ENCODE peak calls at places on chromosome 7, in seven cellular contexts. Y is vagina, Q is transverse colon, K is spleen, D is breast epithelium, J is K562, V is GM12891. M is an unnamed sample.

GRCh38 chr7:27150568-27151340 is 1.6 kb downstream of the HOXA3 start:
- DNase-seq in Q (peak), K (peak), D (peak), J (peak), Y (no peak), V (peak), M (peak)

GRCh38 chr7:105493928-105494325 is 28.1 kb downstream of the PUS7 start:
- DNase-seq in K (no peak), Y (no peak), J (no peak), D (no peak), V (no peak), Q (no peak), M (no peak)

GRCh38 chr7:137874390-137874789 is 27.6 kb upstream of the DGKI start:
- DNase-seq in Q (no peak), K (no peak), Y (no peak), D (no peak), J (no peak), V (no peak), M (no peak)

GRCh38 chr7:140316165-140316661 is 82.1 kb downstream of the SLC37A3 start:
- DNase-seq in D (peak), J (no peak), V (no peak), Y (no peak), K (no peak), Q (peak), M (no peak)

GRCh38 chr7:44284881-44285541 is 40.4 kb downstream of the CAMK2B start:
- DNase-seq in J (no peak), Y (no peak), D (no peak), Q (peak), K (peak), V (no peak), M (no peak)

GRCh38 chr7:47326220-47326619 is 255.7 kb downstream of the TNS3 start:
- DNase-seq in K (no peak), J (no peak), Y (no peak), D (peak), V (no peak), Q (no peak), M (no peak)

GRCh38 chr7:99623091-99623693 is 6.4 kb downstream of the ZSCAN25 start:
- DNase-seq in D (peak), Y (no peak), J (no peak), V (no peak), K (no peak), Q (no peak), M (no peak)

GRCh38 chr7:147541261-147541660 is 1049.3 kb upstream of the C7orf33 start:
- DNase-seq in D (no peak), Q (no peak), J (no peak), Y (no peak), K (no peak), V (no peak), M (no peak)

GRCh38 chr7:157497744-157498541 is 161.1 kb downstream of the DNAJB6 start:
- DNase-seq in J (no peak), K (peak), Q (no peak), V (no peak), Y (no peak), D (no peak), M (no peak)

GRCh38 chr7:151010002-151010306 is 14.3 kb downstream of the ATG9B start:
- DNase-seq in K (no peak), J (no peak), Y (no peak), V (no peak), D (no peak), Q (no peak), M (no peak)

GRCh38 chr7:135943266-135943889 is 33.8 kb downstream of the MTPN start:
- DNase-seq in D (no peak), J (peak), K (no peak), V (no peak), Y (no peak), Q (no peak), M (no peak)

GRCh38 chr7:157650131-157650631 is 313.4 kb downstream of the DNAJB6 start:
- DNase-seq in Q (no peak), K (peak), Y (no peak), J (no peak), D (no peak), V (no peak), M (no peak)

GRCh38 chr7:154906736-154907355 is 96.1 kb downstream of the PAXIP1 start:
- DNase-seq in J (no peak), D (no peak), Q (no peak), K (peak), V (no peak), Y (no peak), M (no peak)

GRCh38 chr7:46606771-46607170 is 685.7 kb upstream of the IGFBP3 start:
- DNase-seq in D (no peak), K (no peak), Y (no peak), J (no peak), Q (no peak), V (no peak), M (no peak)

GRCh38 chr7:147443942-147444341 is 1146.6 kb upstream of the C7orf33 start:
- DNase-seq in D (no peak), Q (no peak), Y (no peak), K (no peak), V (no peak), J (no peak), M (no peak)

GRCh38 chr7:158583143-158583542 is 4.5 kb downstream of the PTPRN2 start:
- DNase-seq in V (no peak), Q (no peak), J (no peak), D (no peak), Y (no peak), K (no peak), M (no peak)

GRCh38 chr7:45162311-45162845 is 4.8 kb downstream of the RAMP3 start:
- DNase-seq in D (no peak), J (no peak), K (peak), Y (no peak), V (no peak), Q (no peak), M (no peak)

GRCh38 chr7:66682350-66683093 is 53.8 kb downstream of the KCTD7 start:
- DNase-seq in V (peak), K (no peak), D (no peak), Q (no peak), Y (no peak), J (peak), M (no peak)

GRCh38 chr7:72492446-72492845 is 80.3 kb upstream of the CALN1 start:
- DNase-seq in D (no peak), V (no peak), K (no peak), Y (no peak), Q (no peak), J (no peak), M (no peak)

GRCh38 chr7:157739056-157739455 is 402.3 kb downstream of the DNAJB6 start:
- DNase-seq in Y (no peak), J (no peak), K (no peak), D (no peak), V (no peak), Q (no peak), M (no peak)

GRCh38 chr7:50798126-50798525 is 15.4 kb upstream of the GRB10 start:
- DNase-seq in J (no peak), K (no peak), D (no peak), Y (no peak), V (no peak), Q (no peak), M (no peak)

GRCh38 chr7:21869785-21870402 is 75.8 kb downstream of the CDCA7L start:
- DNase-seq in Y (no peak), Q (no peak), K (no peak), D (no peak), J (peak), V (no peak), M (no peak)

GRCh38 chr7:140229591-140230516 is 53.1 kb upstream of the KDM7A start:
- DNase-seq in D (no peak), Y (no peak), V (no peak), K (peak), J (no peak), Q (peak), M (no peak)

GRCh38 chr7:50303082-50303893 is 1.2 kb upstream of the IKZF1 start:
- DNase-seq in Y (no peak), D (no peak), Q (no peak), J (no peak), V (no peak), K (peak), M (no peak)

GRCh38 chr7:117715784-117716445 is 157.3 kb downstream of the CTTNBP2 start:
- DNase-seq in J (peak), K (no peak), Y (no peak), V (peak), D (no peak), Q (peak), M (peak)

GRCh38 chr7:48300301-48300700 is 129.0 kb downstream of the ABCA13 start:
- DNase-seq in D (no peak), J (no peak), Y (no peak), K (no peak), V (no peak), Q (no peak), M (no peak)

GRCh38 chr7:95628831-95629439 is 32.6 kb upstream of the PDK4 start:
- DNase-seq in Y (no peak), D (no peak), J (no peak), V (no peak), K (no peak), Q (no peak), M (no peak)

GRCh38 chr7:33738260-33738935 is 166.9 kb upstream of the BMPER start:
- DNase-seq in Y (no peak), V (no peak), J (no peak), K (no peak), Q (no peak), D (no peak), M (no peak)

GRCh38 chr7:24721378-24722030 is 35.8 kb downstream of the GSDME start:
- DNase-seq in K (peak), Q (no peak), D (no peak), J (no peak), Y (peak), V (no peak), M (no peak)

GRCh38 chr7:158445421-158446175 is 142.0 kb downstream of the PTPRN2 start:
- DNase-seq in K (no peak), D (no peak), J (no peak), Y (no peak), V (no peak), Q (no peak), M (no peak)

GRCh38 chr7:2787251-2787968 is 56.7 kb downstream of the GNA12 start:
- DNase-seq in K (no peak), D (no peak), Q (no peak), J (no peak), Y (no peak), V (no peak), M (no peak)

GRCh38 chr7:23093546-23093945 is 12.0 kb upstream of the KLHL7 start:
- DNase-seq in Y (no peak), K (no peak), D (no peak), Q (no peak), J (no peak), V (no peak), M (no peak)

GRCh38 chr7:105011771-105012502 is 2.1 kb upstream of the KMT2E start:
- DNase-seq in Y (no peak), V (no peak), J (no peak), K (no peak), D (no peak), Q (peak), M (no peak)

GRCh38 chr7:94258856-94259255 is 135.8 kb upstream of the COL1A2 start:
- DNase-seq in J (no peak), D (no peak), Y (no peak), Q (no peak), V (no peak), K (no peak), M (no peak)

GRCh38 chr7:76054129-76055120 is 6.5 kb downstream of the MDH2 start:
- DNase-seq in Y (no peak), D (peak), Q (no peak), J (no peak), K (no peak), V (no peak), M (no peak)

GRCh38 chr7:116522247-116522646 is 2.6 kb upstream of the CAV1 start:
- DNase-seq in J (no peak), D (no peak), Y (no peak), K (no peak), V (no peak), Q (no peak), M (no peak)

GRCh38 chr7:122306320-122307227 is 2.0 kb upstream of the FEZF1 start:
- DNase-seq in J (no peak), Y (no peak), K (no peak), D (no peak), V (no peak), Q (no peak), M (no peak)

GRCh38 chr7:130921391-130922180 is 187.6 kb upstream of the KLF14 start:
- DNase-seq in Y (no peak), J (no peak), K (no peak), Q (peak), V (no peak), D (peak), M (no peak)
- TF ChIP-seq POLR2A in Y (no peak), J (no peak), K (no peak), Q (peak), V (no peak), D (no peak), M (no peak)

DNA sequence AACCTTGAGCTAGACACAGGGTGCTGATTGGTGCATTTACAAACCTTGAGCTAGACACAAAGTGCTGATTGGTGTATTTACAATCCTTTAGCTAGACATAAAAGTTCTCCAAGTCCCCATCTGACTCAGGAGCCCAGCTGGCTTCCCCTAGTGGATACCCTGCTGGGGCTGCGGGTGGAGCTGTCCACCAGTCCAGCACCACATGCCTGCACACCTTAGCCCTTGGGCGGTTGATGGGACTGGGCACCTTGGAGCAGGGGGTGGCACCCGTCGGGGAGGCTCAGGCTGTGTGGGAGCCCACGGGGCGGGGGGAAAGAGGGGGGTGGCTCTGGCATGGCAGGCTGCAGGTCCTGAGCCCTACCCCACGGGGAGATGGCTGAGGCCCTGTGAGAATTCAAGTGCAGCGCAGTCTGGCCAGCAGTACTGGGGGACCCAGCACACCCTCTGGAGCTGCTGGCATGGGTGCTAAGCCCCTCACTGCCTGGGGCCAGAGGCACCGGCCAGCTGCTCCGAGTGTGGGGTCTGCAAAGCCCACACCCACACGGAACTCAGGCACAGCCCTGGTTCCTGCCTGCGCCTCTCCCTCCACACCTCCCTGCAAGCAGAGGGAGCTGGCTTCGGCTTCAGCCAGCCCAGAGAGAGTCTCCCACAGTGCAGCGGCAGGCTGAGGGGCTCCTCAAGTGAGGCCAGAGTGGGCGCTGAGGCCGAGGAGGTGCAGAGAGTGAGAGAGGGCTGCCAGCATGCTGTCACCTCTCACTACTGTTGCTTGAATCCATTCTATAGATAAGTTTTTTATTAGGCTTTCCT is 369.8 kb upstream of the SMIM30 start:
- DNase-seq in J (no peak), K (peak), Q (no peak), Y (no peak), D (no peak), V (no peak), M (no peak)
- TF ChIP-seq POLR2AphosphoS5 in J (no peak), K (no peak), Q (no peak), Y (no peak), D (no peak), V (no peak), M (no peak)

GRCh38 chr7:38908759-38909335 is at the start of gene VPS41:
- DNase-seq in K (peak), D (peak), Y (no peak), J (peak), Q (peak), V (peak), M (peak)
- TF ChIP-seq POLR2A in K (no peak), D (no peak), Y (no peak), J (peak), Q (peak), V (peak), M (peak)

GRCh38 chr7:25952277-25953057 is 199.5 kb upstream of the NFE2L3 start:
- DNase-seq in V (no peak), J (no peak), D (no peak), Y (no peak), Q (no peak), K (no peak), M (no peak)

GRCh38 chr7:25950488-25951413 is 201.2 kb upstream of the NFE2L3 start:
- DNase-seq in J (peak), Q (peak), D (peak), Y (no peak), V (peak), K (peak), M (peak)

GRCh38 chr7:25951414-25952276 is 200.4 kb upstream of the NFE2L3 start:
- DNase-seq in J (no peak), Q (no peak), Y (no peak), K (no peak), D (no peak), V (no peak), M (no peak)

GRCh38 chr7:25947669-25948516 is 204.1 kb upstream of the NFE2L3 start:
- DNase-seq in D (no peak), K (no peak), J (no peak), Y (no peak), Q (no peak), V (no peak), M (no peak)

DNA sequence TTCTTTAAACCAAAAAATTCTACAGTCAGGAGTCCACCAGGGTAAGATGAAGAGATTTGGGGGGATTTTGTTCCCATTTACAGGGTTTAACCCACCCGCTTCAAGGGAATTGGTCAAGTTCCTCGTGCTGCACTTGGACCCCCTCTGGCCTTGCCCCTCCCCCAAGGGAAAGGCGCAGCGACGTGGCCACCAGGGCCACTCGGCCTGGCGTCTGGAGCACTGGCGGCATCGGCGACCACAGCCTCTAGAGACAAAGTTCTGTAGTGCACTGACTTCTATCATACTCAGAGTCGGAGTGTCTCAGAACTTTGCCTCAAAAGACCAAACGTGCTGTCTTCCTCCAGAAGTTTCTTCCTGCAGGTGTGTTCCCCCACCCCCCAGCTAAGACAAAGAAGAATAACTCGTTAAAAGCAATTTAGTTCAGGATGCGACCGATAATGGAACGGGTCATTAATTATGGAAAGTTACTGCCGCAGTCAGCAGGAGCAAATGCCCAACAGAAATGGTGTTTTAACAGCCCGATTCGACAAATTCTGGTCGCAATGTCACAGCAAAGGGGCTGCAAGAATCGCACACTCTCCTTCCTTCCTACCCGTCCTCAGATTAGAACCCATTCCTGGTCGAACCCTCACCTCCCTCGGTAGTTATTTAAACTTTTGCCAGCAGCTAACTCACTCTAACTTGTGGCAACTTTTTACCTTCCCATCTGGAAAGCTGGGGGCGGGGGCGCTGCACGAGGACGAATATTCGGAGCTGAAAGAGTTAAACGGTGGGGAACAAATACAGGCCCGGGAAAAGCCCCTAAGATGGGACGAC is 202.1 kb upstream of the NFE2L3 start:
- DNase-seq in V (no peak), J (peak), Y (no peak), Q (peak), K (no peak), D (no peak), M (no peak)
- TF ChIP-seq POLR2AphosphoS5 in V (no peak), J (no peak), Y (no peak), Q (peak), K (peak), D (no peak), M (no peak)

DNA sequence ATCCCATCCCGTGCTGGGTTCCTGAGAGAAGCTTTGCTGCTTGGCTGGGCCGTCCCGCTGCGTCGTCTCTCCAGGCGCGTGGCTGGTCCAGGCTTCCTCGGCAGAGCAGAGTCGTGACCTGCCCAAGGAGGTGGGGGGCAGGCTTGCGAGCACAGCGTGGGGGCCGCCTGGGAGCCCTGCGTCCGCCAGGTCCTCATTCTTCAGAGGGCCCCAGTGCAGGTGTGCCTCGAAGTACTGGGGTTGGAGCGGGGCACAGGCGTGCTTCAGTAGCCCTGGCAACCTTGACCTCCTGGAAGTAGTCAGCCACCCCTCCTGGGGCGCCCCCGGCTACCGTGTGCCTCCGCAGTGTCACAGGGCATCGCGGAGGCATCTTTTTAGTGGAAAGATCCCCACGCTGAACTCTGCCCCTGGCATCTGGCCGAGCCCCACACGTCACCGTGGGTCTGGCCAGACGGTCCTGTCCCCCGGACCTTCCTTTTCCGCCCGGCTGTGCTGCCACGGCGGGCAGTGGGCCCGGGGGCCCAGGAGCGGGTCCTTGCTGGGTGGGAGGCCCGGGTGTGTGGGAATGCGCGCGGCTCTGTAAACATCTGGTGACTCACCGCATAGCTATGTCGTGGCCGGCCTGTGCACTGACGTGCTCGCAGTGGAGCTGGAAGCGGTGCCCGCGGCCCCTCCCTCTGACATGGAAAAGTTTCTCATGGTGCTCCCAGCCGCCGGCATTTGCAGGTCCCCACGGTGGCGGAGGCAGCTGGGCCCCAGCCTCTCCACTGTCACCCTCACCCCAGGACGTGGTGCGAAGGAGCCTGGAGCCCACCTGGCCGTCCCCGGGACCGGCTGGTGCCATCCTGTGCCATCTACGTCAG is 6.5 kb downstream of the MAFK start:
- DNase-seq in J (peak), Y (no peak), D (peak), K (peak), Q (peak), V (no peak), M (no peak)
- TF ChIP-seq POLR2A in J (no peak), Y (peak), D (peak), K (no peak), Q (peak), V (no peak), M (no peak)

DNA sequence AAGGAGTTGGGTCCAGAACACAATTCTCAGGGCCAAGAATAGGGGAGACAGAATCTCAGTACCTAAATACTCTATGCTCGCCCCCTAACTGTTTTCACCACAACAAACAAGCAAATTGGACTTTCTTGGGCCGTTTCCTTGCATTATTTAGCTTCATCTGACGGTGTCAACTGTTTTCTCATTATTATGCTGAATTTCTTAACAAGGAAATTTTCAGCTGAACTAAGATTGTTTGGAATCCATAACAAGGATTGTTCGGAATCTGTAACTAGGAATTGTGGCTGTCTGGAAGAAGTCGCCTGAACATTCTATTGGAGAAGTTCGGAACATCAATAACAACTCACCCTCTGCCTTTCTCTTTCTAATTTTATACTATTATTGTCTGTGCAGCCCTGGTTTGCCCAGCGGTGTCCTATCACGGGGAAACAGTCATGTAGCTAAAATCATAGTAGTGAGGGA is 15.5 kb upstream of the DLX6 start:
- DNase-seq in K (no peak), Y (no peak), Q (no peak), D (no peak), V (no peak), J (no peak), M (no peak)
- TF ChIP-seq POLR2AphosphoS5 in K (no peak), Y (no peak), Q (no peak), D (no peak), V (no peak), J (no peak), M (no peak)